ENCODE peak calls at places on chromosomes 5 and 9, in seven cellular contexts. I is GM12892, G is sigmoid colon, Z is erythroblast, N is stomach, X is prostate gland, O is IMR-90. A is an unnamed sample.
A peak's percentile ranks its signal among the peaks of the same experiment; 100 is the strongest.

GRCh38 chr9:3954228-3954949 is 345.5 kb downstream of the GLIS3 start:
- DNase-seq in I (no peak), G (no peak), Z (no peak), N (no peak), X (no peak), O (no peak), A (no peak)

GRCh38 chr9:21854594-21854993 is 52.2 kb downstream of the MTAP start:
- DNase-seq in I (no peak), G (no peak), Z (no peak), N (peak; percentile 75), X (no peak), O (peak; percentile 78), A (peak; percentile 27)

GRCh38 chr9:2875218-2875977 is 31.5 kb upstream of the PUM3 start:
- DNase-seq in I (no peak), G (no peak), Z (no peak), N (no peak), X (no peak), O (no peak), A (no peak)

GRCh38 chr5:164649266-164649665 is 1143.8 kb downstream of the MAT2B start:
- DNase-seq in I (no peak), G (no peak), Z (no peak), N (no peak), X (no peak), O (no peak), A (no peak)

GRCh38 chr5:17365756-17366155 is 132.3 kb upstream of the TAF11L2 start:
- DNase-seq in I (no peak), G (no peak), Z (no peak), N (no peak), X (no peak), O (peak; percentile 89), A (no peak)

GRCh38 chr9:69658987-69659677 is 13.0 kb downstream of the APBA1 start:
- DNase-seq in I (no peak), G (no peak), Z (no peak), N (no peak), X (no peak), O (no peak), A (no peak)

GRCh38 chr5:109823597-109823996 is 133.9 kb downstream of the MAN2A1 start:
- DNase-seq in I (no peak), G (no peak), Z (no peak), N (no peak), X (no peak), O (peak; percentile 67), A (no peak)

GRCh38 chr9:127776919-127777280 is 1.6 kb downstream of the SH2D3C start:
- DNase-seq in I (no peak), G (no peak), Z (no peak), N (no peak), X (no peak), O (no peak), A (no peak)

GRCh38 chr5:41683181-41683580 is 172.8 kb upstream of the PLCXD3 start:
- DNase-seq in I (no peak), G (no peak), Z (no peak), N (no peak), X (no peak), O (no peak), A (no peak)

GRCh38 chr9:16145196-16145950 is 592.5 kb downstream of the CCDC171 start:
- DNase-seq in I (no peak), G (no peak), Z (no peak), N (no peak), X (no peak), O (peak; percentile 50), A (no peak)

GRCh38 chr5:1671351-1671750 is 128.3 kb downstream of the MRPL36 start:
- DNase-seq in I (no peak), G (no peak), Z (no peak), N (no peak), X (no peak), O (no peak), A (no peak)

GRCh38 chr5:124764992-124765611 is 18.7 kb upstream of the ZNF608 start:
- DNase-seq in I (no peak), G (no peak), Z (no peak), N (no peak), X (no peak), O (no peak), A (no peak)

GRCh38 chr5:113162770-113163169 is 186.2 kb downstream of the DCP2 start:
- DNase-seq in I (no peak), G (no peak), Z (no peak), N (no peak), X (no peak), O (peak; percentile 65), A (no peak)

GRCh38 chr5:136909906-136910305 is 544.6 kb upstream of the TRPC7 start:
- DNase-seq in I (no peak), G (no peak), Z (no peak), N (no peak), X (no peak), O (no peak), A (no peak)

GRCh38 chr5:136420168-136420916 is 55.0 kb upstream of the TRPC7 start:
- DNase-seq in I (no peak), G (no peak), Z (no peak), N (no peak), X (no peak), O (no peak), A (no peak)

GRCh38 chr5:98749046-98749445 is 24.4 kb upstream of the RGMB start:
- DNase-seq in I (no peak), G (no peak), Z (no peak), N (no peak), X (no peak), O (no peak), A (no peak)

GRCh38 chr5:143207058-143207457 is 196.4 kb downstream of the NR3C1 start:
- DNase-seq in I (no peak), G (no peak), Z (no peak), N (no peak), X (no peak), O (no peak), A (no peak)

GRCh38 chr5:143206194-143207053 is 197.1 kb downstream of the NR3C1 start:
- DNase-seq in I (no peak), G (no peak), Z (no peak), N (no peak), X (no peak), O (no peak), A (no peak)

GRCh38 chr5:143205386-143205785 is 198.1 kb downstream of the NR3C1 start:
- DNase-seq in I (no peak), G (no peak), Z (no peak), N (no peak), X (no peak), O (peak; percentile 94), A (no peak)

GRCh38 chr5:143204474-143205246 is 198.8 kb downstream of the NR3C1 start:
- DNase-seq in I (no peak), G (no peak), Z (no peak), N (no peak), X (no peak), O (no peak), A (no peak)

DNA sequence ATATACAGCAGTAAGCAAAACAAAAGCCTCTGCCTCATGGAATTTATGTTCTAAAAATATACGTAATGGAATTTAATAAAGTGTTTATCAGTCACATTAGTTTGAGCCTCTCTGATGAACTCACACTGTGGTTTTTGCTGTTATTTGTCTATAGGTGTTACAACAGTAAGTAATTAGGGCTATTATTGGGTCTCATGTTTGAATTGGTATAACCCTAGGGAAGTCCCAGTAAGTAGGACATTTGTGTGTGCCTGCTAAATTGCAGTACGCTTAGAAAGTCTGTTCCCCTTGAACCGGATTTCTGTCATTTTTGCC is 197.7 kb downstream of the NR3C1 start:
- DNase-seq in I (no peak), G (no peak), Z (no peak), N (no peak), X (no peak), O (no peak), A (no peak)
- TF ChIP-seq POLR2A in I (no peak), G (no peak), Z (no peak), N (no peak), X (no peak), O (no peak), A (no peak)

DNA sequence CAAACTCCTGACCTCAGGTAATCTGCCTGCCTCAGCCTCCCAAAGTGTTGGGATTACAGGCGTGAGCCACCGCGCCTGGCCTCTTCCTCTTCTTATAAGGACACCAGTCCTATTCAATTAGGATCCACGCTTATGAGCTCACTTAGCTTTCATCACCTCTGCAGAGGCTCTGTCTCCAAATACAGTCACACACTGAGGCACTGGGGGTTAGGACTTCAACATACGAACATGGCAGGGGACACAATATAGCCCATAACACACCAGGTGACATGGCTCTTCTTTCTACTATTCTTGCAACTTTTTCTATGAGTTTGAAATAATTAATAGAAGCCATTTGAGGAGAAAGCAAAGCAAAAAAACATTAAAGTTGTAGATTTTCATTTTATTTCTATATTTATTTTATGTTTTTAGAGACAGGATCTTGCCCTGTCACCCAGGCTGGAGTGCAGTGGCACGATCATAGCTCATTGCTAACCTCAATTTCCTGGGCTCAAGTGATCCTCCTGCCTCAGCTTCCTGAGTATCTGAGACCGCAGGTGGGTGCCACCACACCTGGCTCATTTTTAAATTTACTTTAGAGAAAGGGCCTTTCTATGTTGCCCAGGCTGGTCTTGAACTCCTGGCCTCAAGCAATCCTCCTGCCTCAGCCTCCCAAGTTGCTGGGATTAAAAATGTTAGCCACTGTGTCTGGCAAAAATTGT is 6.0 kb upstream of the PRRT1B start:
- DNase-seq in I (no peak), G (no peak), Z (no peak), N (no peak), X (no peak), O (no peak), A (no peak)
- TF ChIP-seq POLR2A in I (no peak), G (no peak), Z (no peak), N (no peak), X (no peak), O (no peak), A (no peak)

GRCh38 chr5:177332031-177332895 is 19.2 kb downstream of the LMAN2 start:
- DNase-seq in I (no peak), G (no peak), Z (no peak), N (no peak), X (no peak), O (no peak), A (no peak)

GRCh38 chr5:177328545-177329231 is 17.0 kb upstream of the MXD3 start:
- DNase-seq in I (no peak), G (no peak), Z (no peak), N (no peak), X (no peak), O (no peak), A (no peak)

GRCh38 chr5:177327539-177328522 is 16.1 kb upstream of the MXD3 start:
- DNase-seq in I (no peak), G (no peak), Z (no peak), N (no peak), X (no peak), O (peak; percentile 33), A (no peak)

GRCh38 chr5:177330991-177331837 is 19.5 kb upstream of the MXD3 start:
- DNase-seq in I (no peak), G (no peak), Z (no peak), N (no peak), X (no peak), O (no peak), A (no peak)

DNA sequence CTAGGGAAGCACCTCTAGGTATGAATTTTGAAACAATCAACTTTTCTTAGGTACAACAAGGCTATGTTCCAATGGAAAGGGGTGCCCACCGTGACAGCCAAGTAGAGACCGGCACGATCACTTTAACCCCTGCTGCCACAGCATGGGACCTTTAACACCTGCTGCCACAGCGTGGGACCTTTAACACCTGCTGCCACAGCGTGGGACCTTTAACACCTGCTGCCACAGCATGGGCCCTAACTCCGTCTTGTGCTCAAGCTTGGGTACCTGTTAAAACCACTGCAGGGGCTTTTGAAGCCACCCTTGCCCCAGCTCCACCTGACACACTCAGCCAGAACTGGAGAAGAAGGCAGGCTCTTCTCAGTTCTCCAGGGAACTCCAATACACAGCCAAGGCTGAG is 18.2 kb upstream of the MXD3 start:
- DNase-seq in I (no peak), G (no peak), Z (no peak), N (no peak), X (no peak), O (no peak), A (no peak)
- TF ChIP-seq POLR2A in I (no peak), G (no peak), Z (no peak), N (no peak), X (no peak), O (no peak), A (no peak)

GRCh38 chr9:27353405-27354229 is 56.7 kb upstream of the EQTN start:
- DNase-seq in I (no peak), G (no peak), Z (peak; percentile 9), N (no peak), X (no peak), O (no peak), A (no peak)
- TF ChIP-seq POLR2A in I (no peak), G (no peak), Z (no peak), N (no peak), X (no peak), O (no peak), A (no peak)